ENCODE peak calls at places on chromosomes 3 and 15, in four cellular contexts. U, A, T and J are unnamed samples.

GRCh38 chr15:70358871-70359647 is 261.3 kb upstream of the TLE3 start:
- ATAC-seq in U (no peak), A (no peak), T (no peak), J (no peak)

GRCh38 chr3:96069065-96069464 is 745.3 kb upstream of the EPHA6 start:
- ATAC-seq in U (no peak), A (no peak), T (no peak), J (peak)

GRCh38 chr3:141849056-141849814 is 27.2 kb upstream of the ATP1B3 start:
- ATAC-seq in U (no peak), A (no peak), T (no peak), J (no peak)

GRCh38 chr3:20197775-20198174 is 11.8 kb upstream of the SGO1 start:
- ATAC-seq in U (no peak), A (no peak), T (no peak), J (no peak)

GRCh38 chr15:51842852-51843737 is 13.6 kb downstream of the TMOD3 start:
- ATAC-seq in U (no peak), A (no peak), T (no peak), J (no peak)

GRCh38 chr3:157066335-157067071 is 93.4 kb downstream of the CCNL1 start:
- ATAC-seq in U (no peak), A (no peak), T (no peak), J (no peak)

GRCh38 chr3:56076746-56077145 is 391.5 kb downstream of the ERC2 start:
- ATAC-seq in U (no peak), A (no peak), T (peak), J (no peak)

GRCh38 chr3:185846041-185846440 is 21.2 kb upstream of the IGF2BP2 start:
- ATAC-seq in U (no peak), A (no peak), T (no peak), J (no peak)